ENCODE peak calls at places on chromosome 10, in seven cellular contexts. One of them, this sample, is unnamed.

GRCh38 chr10:69055241-69055640 is 32.7 kb upstream of the SRGN start:
- DNase-seq in neural progenitor cell: no peak
- DNase-seq in heart right ventricle: no peak
- DNase-seq in left ventricle myocardium inferior: no peak
- DNase-seq in A549: no peak
- DNase-seq in hepatocyte: no peak
- DNase-seq in Panc1: no peak
- DNase-seq in this sample: no peak

GRCh38 chr10:52383088-52383487 is 69.0 kb downstream of the DKK1 start:
- DNase-seq in neural progenitor cell: no peak
- DNase-seq in heart right ventricle: no peak
- DNase-seq in left ventricle myocardium inferior: no peak
- DNase-seq in A549: no peak
- DNase-seq in hepatocyte: no peak
- DNase-seq in Panc1: no peak
- DNase-seq in this sample: no peak

GRCh38 chr10:88253622-88254021 is 329.5 kb downstream of the RNLS start:
- DNase-seq in neural progenitor cell: no peak
- DNase-seq in heart right ventricle: no peak
- DNase-seq in left ventricle myocardium inferior: no peak
- DNase-seq in A549: no peak
- DNase-seq in hepatocyte: no peak
- DNase-seq in Panc1: no peak
- DNase-seq in this sample: peak; percentile 69

GRCh38 chr10:111875760-111876159 is 307.8 kb downstream of the GPAM start:
- DNase-seq in neural progenitor cell: no peak
- DNase-seq in heart right ventricle: no peak
- DNase-seq in left ventricle myocardium inferior: no peak
- DNase-seq in A549: no peak
- DNase-seq in hepatocyte: no peak
- DNase-seq in Panc1: no peak
- DNase-seq in this sample: no peak

GRCh38 chr10:96959733-96960132 is 127.6 kb downstream of the LCOR start:
- DNase-seq in neural progenitor cell: no peak
- DNase-seq in heart right ventricle: no peak
- DNase-seq in left ventricle myocardium inferior: no peak
- DNase-seq in A549: no peak
- DNase-seq in hepatocyte: no peak
- DNase-seq in Panc1: no peak
- DNase-seq in this sample: no peak

GRCh38 chr10:29064665-29065064 is 224.2 kb upstream of the LYZL1 start:
- DNase-seq in neural progenitor cell: no peak
- DNase-seq in heart right ventricle: no peak
- DNase-seq in left ventricle myocardium inferior: no peak
- DNase-seq in A549: peak; percentile 35
- DNase-seq in hepatocyte: no peak
- DNase-seq in Panc1: no peak
- DNase-seq in this sample: no peak

GRCh38 chr10:93710333-93710909 is 8.0 kb upstream of the FRA10AC1 start:
- DNase-seq in neural progenitor cell: no peak
- DNase-seq in heart right ventricle: no peak
- DNase-seq in left ventricle myocardium inferior: no peak
- DNase-seq in A549: no peak
- DNase-seq in hepatocyte: no peak
- DNase-seq in Panc1: no peak
- DNase-seq in this sample: no peak

GRCh38 chr10:116278832-116279231 is 5.8 kb upstream of the GFRA1 start:
- DNase-seq in neural progenitor cell: peak; percentile 90
- DNase-seq in heart right ventricle: no peak
- DNase-seq in left ventricle myocardium inferior: no peak
- DNase-seq in A549: no peak
- DNase-seq in hepatocyte: no peak
- DNase-seq in Panc1: no peak
- DNase-seq in this sample: no peak

GRCh38 chr10:61896854-61897661 is 4.4 kb upstream of the ARID5B start:
- DNase-seq in neural progenitor cell: peak; percentile 80
- DNase-seq in heart right ventricle: peak; percentile 56
- DNase-seq in left ventricle myocardium inferior: peak; percentile 38
- DNase-seq in A549: peak; percentile 80
- DNase-seq in hepatocyte: peak; percentile 75
- DNase-seq in Panc1: peak; percentile 67
- DNase-seq in this sample: peak; percentile 75

GRCh38 chr10:51675088-51675487 is 24.3 kb downstream of the CSTF2T start:
- DNase-seq in neural progenitor cell: no peak
- DNase-seq in heart right ventricle: no peak
- DNase-seq in left ventricle myocardium inferior: no peak
- DNase-seq in A549: no peak
- DNase-seq in hepatocyte: no peak
- DNase-seq in Panc1: no peak
- DNase-seq in this sample: no peak

GRCh38 chr10:11913184-11913641 is 90.1 kb downstream of the PROSER2 start:
- DNase-seq in neural progenitor cell: peak; percentile 70
- DNase-seq in heart right ventricle: no peak
- DNase-seq in left ventricle myocardium inferior: no peak
- DNase-seq in A549: no peak
- DNase-seq in hepatocyte: no peak
- DNase-seq in Panc1: no peak
- DNase-seq in this sample: no peak

GRCh38 chr10:100522107-100522811 is 2.6 kb upstream of the SEC31B start:
- DNase-seq in neural progenitor cell: no peak
- DNase-seq in heart right ventricle: no peak
- DNase-seq in left ventricle myocardium inferior: no peak
- DNase-seq in A549: no peak
- DNase-seq in hepatocyte: no peak
- DNase-seq in Panc1: no peak
- DNase-seq in this sample: no peak

GRCh38 chr10:116014859-116015258 is 258.1 kb downstream of the GFRA1 start:
- DNase-seq in neural progenitor cell: no peak
- DNase-seq in heart right ventricle: no peak
- DNase-seq in left ventricle myocardium inferior: no peak
- DNase-seq in A549: no peak
- DNase-seq in hepatocyte: peak; percentile 52
- DNase-seq in Panc1: no peak
- DNase-seq in this sample: no peak

GRCh38 chr10:100510533-100511308 is 8.9 kb downstream of the SEC31B start:
- DNase-seq in neural progenitor cell: no peak
- DNase-seq in heart right ventricle: no peak
- DNase-seq in left ventricle myocardium inferior: no peak
- DNase-seq in A549: no peak
- DNase-seq in hepatocyte: no peak
- DNase-seq in Panc1: no peak
- DNase-seq in this sample: peak; percentile 33

GRCh38 chr10:122286872-122287271 is 15.8 kb downstream of the BTBD16 start:
- DNase-seq in neural progenitor cell: peak; percentile 44
- DNase-seq in heart right ventricle: no peak
- DNase-seq in left ventricle myocardium inferior: peak; percentile 36
- DNase-seq in A549: no peak
- DNase-seq in hepatocyte: peak; percentile 40
- DNase-seq in Panc1: no peak
- DNase-seq in this sample: no peak

GRCh38 chr10:97936126-97936525 is 86.5 kb downstream of the GOLGA7B start:
- DNase-seq in neural progenitor cell: no peak
- DNase-seq in heart right ventricle: no peak
- DNase-seq in left ventricle myocardium inferior: no peak
- DNase-seq in A549: no peak
- DNase-seq in hepatocyte: no peak
- DNase-seq in Panc1: no peak
- DNase-seq in this sample: peak; percentile 45

GRCh38 chr10:14579405-14579804 is 195.3 kb downstream of the FAM107B start:
- DNase-seq in neural progenitor cell: no peak
- DNase-seq in heart right ventricle: no peak
- DNase-seq in left ventricle myocardium inferior: no peak
- DNase-seq in A549: no peak
- DNase-seq in hepatocyte: no peak
- DNase-seq in Panc1: no peak
- DNase-seq in this sample: no peak

GRCh38 chr10:6035101-6035834 is 26.9 kb downstream of the IL2RA start:
- DNase-seq in neural progenitor cell: no peak
- DNase-seq in heart right ventricle: no peak
- DNase-seq in left ventricle myocardium inferior: no peak
- DNase-seq in A549: no peak
- DNase-seq in hepatocyte: no peak
- DNase-seq in Panc1: no peak
- DNase-seq in this sample: no peak

GRCh38 chr10:48390933-48391845 is 84.7 kb downstream of the MAPK8 start:
- DNase-seq in neural progenitor cell: no peak
- DNase-seq in heart right ventricle: no peak
- DNase-seq in left ventricle myocardium inferior: no peak
- DNase-seq in A549: no peak
- DNase-seq in hepatocyte: no peak
- DNase-seq in Panc1: peak; percentile 20
- DNase-seq in this sample: no peak

GRCh38 chr10:104449402-104449801 is 95.8 kb downstream of the CFAP58 start:
- DNase-seq in neural progenitor cell: peak; percentile 9
- DNase-seq in heart right ventricle: no peak
- DNase-seq in left ventricle myocardium inferior: no peak
- DNase-seq in A549: no peak
- DNase-seq in hepatocyte: no peak
- DNase-seq in Panc1: no peak
- DNase-seq in this sample: no peak

GRCh38 chr10:46326066-46326465 is 39.3 kb downstream of the ANTXRL start:
- DNase-seq in neural progenitor cell: no peak
- DNase-seq in heart right ventricle: no peak
- DNase-seq in left ventricle myocardium inferior: no peak
- DNase-seq in A549: no peak
- DNase-seq in hepatocyte: no peak
- DNase-seq in Panc1: no peak
- DNase-seq in this sample: no peak

GRCh38 chr10:122486396-122487080 is 25.2 kb downstream of the HTRA1 start:
- DNase-seq in neural progenitor cell: no peak
- DNase-seq in heart right ventricle: no peak
- DNase-seq in left ventricle myocardium inferior: no peak
- DNase-seq in A549: no peak
- DNase-seq in hepatocyte: no peak
- DNase-seq in Panc1: no peak
- DNase-seq in this sample: no peak

GRCh38 chr10:508726-509125 is 180.7 kb downstream of the DIP2C start:
- DNase-seq in neural progenitor cell: no peak
- DNase-seq in heart right ventricle: no peak
- DNase-seq in left ventricle myocardium inferior: no peak
- DNase-seq in A549: no peak
- DNase-seq in hepatocyte: no peak
- DNase-seq in Panc1: no peak
- DNase-seq in this sample: no peak

GRCh38 chr10:67663449-67664087 is 32.4 kb downstream of the CTNNA3 start:
- DNase-seq in neural progenitor cell: no peak
- DNase-seq in heart right ventricle: peak; percentile 12
- DNase-seq in left ventricle myocardium inferior: no peak
- DNase-seq in A549: no peak
- DNase-seq in hepatocyte: no peak
- DNase-seq in Panc1: no peak
- DNase-seq in this sample: no peak

GRCh38 chr10:110651044-110651958 is 7.2 kb downstream of the RBM20 start:
- DNase-seq in neural progenitor cell: no peak
- DNase-seq in heart right ventricle: peak; percentile 32
- DNase-seq in left ventricle myocardium inferior: no peak
- DNase-seq in A549: no peak
- DNase-seq in hepatocyte: no peak
- DNase-seq in Panc1: no peak
- DNase-seq in this sample: no peak

GRCh38 chr10:11329055-11329673 is 282.3 kb downstream of the USP6NL start:
- DNase-seq in neural progenitor cell: no peak
- DNase-seq in heart right ventricle: no peak
- DNase-seq in left ventricle myocardium inferior: no peak
- DNase-seq in A549: no peak
- DNase-seq in hepatocyte: no peak
- DNase-seq in Panc1: no peak
- DNase-seq in this sample: no peak

GRCh38 chr10:21602313-21602712 is 68.3 kb downstream of the MLLT10 start:
- DNase-seq in neural progenitor cell: no peak
- DNase-seq in heart right ventricle: no peak
- DNase-seq in left ventricle myocardium inferior: no peak
- DNase-seq in A549: no peak
- DNase-seq in hepatocyte: no peak
- DNase-seq in Panc1: no peak
- DNase-seq in this sample: no peak

DNA sequence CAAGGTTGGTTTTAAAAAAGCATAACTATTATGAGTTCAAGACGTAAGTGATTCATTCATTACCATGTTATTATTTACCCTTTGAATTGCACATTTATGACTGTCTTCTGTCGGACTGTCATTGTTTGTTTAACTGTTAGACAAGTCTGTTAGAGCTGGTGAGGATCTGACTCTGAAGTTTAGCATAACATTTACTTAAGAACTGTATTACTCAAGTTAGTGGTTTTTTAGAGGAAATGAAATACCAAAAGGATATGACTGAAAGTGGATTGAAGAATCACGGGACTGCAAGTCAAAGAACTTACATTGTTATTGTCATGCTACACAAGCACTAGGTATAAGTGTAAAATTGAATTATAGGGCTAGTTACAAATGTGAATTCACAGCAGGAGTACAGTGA is 2.2 kb downstream of the CSGALNACT2 start:
- DNase-seq in neural progenitor cell: no peak
- DNase-seq in heart right ventricle: no peak
- DNase-seq in left ventricle myocardium inferior: no peak
- DNase-seq in A549: peak; percentile 79
- DNase-seq in hepatocyte: no peak
- DNase-seq in Panc1: peak; percentile 91
- DNase-seq in this sample: no peak
- H3K27ac ChIP-seq in neural progenitor cell: no peak overlapping the region
- H3K27ac ChIP-seq in heart right ventricle: no peak overlapping the region
- H3K27ac ChIP-seq in left ventricle myocardium inferior: no peak overlapping the region
- H3K27ac ChIP-seq in A549: no peak overlapping the region
- H3K27ac ChIP-seq in hepatocyte: no peak overlapping the region
- H3K27ac ChIP-seq in Panc1: peak overlapping the region; percentile 10
- H3K27ac ChIP-seq in this sample: no peak overlapping the region

DNA sequence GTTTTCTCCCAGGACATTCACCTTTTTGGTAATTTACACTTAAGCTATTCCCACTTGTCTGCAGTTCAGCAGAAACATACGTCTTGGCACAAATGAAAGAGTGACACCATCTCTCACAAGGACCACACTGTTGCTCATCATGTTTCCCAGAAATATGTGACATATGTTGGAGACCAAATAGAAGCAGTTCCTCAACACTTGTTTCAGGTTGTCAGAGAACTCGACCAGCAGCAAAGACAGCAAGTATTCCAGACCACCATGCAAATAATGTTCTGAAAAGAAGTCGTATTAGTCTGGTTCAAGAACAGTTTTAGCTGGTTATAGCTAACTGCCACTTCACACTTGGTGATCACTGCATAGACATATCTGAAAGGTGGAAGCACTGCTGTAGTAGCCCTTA is 81.3 kb upstream of the KLF6 start:
- DNase-seq in neural progenitor cell: no peak
- DNase-seq in heart right ventricle: no peak
- DNase-seq in left ventricle myocardium inferior: no peak
- DNase-seq in A549: no peak
- DNase-seq in hepatocyte: no peak
- DNase-seq in Panc1: no peak
- DNase-seq in this sample: no peak
- H3K4me3 ChIP-seq in neural progenitor cell: no peak overlapping the region
- H3K4me3 ChIP-seq in heart right ventricle: no peak overlapping the region
- H3K4me3 ChIP-seq in left ventricle myocardium inferior: no peak overlapping the region
- H3K4me3 ChIP-seq in A549: no peak overlapping the region
- H3K4me3 ChIP-seq in hepatocyte: no peak overlapping the region
- H3K4me3 ChIP-seq in Panc1: no peak overlapping the region
- H3K4me3 ChIP-seq in this sample: no peak overlapping the region

GRCh38 chr10:90917968-90918318 is 2.9 kb downstream of the ANKRD1 start:
- DNase-seq in neural progenitor cell: no peak
- DNase-seq in heart right ventricle: no peak
- DNase-seq in left ventricle myocardium inferior: no peak
- DNase-seq in A549: no peak
- DNase-seq in hepatocyte: no peak
- DNase-seq in Panc1: no peak
- DNase-seq in this sample: no peak
- H3K4me1 ChIP-seq in neural progenitor cell: peaks cover 14% of the 10 kb centered on the region
- H3K4me1 ChIP-seq in heart right ventricle: no peaks in the 10 kb centered on the region
- H3K4me1 ChIP-seq in left ventricle myocardium inferior: no peaks in the 10 kb centered on the region
- H3K4me1 ChIP-seq in A549: peaks cover 38% of the 10 kb centered on the region
- H3K4me1 ChIP-seq in hepatocyte: peaks cover 6% of the 10 kb centered on the region
- H3K4me1 ChIP-seq in Panc1: no peaks in the 10 kb centered on the region
- H3K4me1 ChIP-seq in this sample: no peaks in the 10 kb centered on the region

GRCh38 chr10:32149257-32149955 is 93.2 kb upstream of the KIF5B start:
- DNase-seq in neural progenitor cell: no peak
- DNase-seq in heart right ventricle: no peak
- DNase-seq in left ventricle myocardium inferior: peak; percentile 56
- DNase-seq in A549: peak; percentile 66
- DNase-seq in hepatocyte: no peak
- DNase-seq in Panc1: no peak
- DNase-seq in this sample: peak; percentile 52
- H3K27ac ChIP-seq in neural progenitor cell: no peak overlapping the region
- H3K27ac ChIP-seq in heart right ventricle: peak overlapping the region; percentile 73
- H3K27ac ChIP-seq in left ventricle myocardium inferior: peak overlapping the region; percentile 72
- H3K27ac ChIP-seq in A549: peak overlapping the region; percentile 18
- H3K27ac ChIP-seq in hepatocyte: no peak overlapping the region
- H3K27ac ChIP-seq in Panc1: no peak overlapping the region
- H3K27ac ChIP-seq in this sample: peak overlapping the region; percentile 40